ENCODE peak calls at places on chromosomes 6 and 20, in ten cellular contexts. G, F, E, A, H, K, P, V, S and Q are unnamed samples.

GRCh38 chr6:57302477-57302876 is 15.0 kb upstream of the PRIM2 start:
- DNase-seq in P (no peak), G (peak; percentile 82), A (no peak), F (no peak), E (no peak), S (no peak), K (no peak), H (no peak), V (no peak), Q (no peak)

GRCh38 chr6:28251648-28252506 is at the start of gene ZKSCAN4:
- DNase-seq in K (peak; percentile 84), P (peak; percentile 82), F (peak; percentile 66), H (peak; percentile 95), A (no peak), E (peak; percentile 97), S (peak; percentile 84), G (peak; percentile 95), V (peak; percentile 84), Q (no peak)

GRCh38 chr6:144013486-144013909 is 5.4 kb upstream of the PLAGL1 start:
- DNase-seq in G (peak; percentile 83), E (peak; percentile 88), V (peak; percentile 81), K (peak; percentile 65), H (peak; percentile 86), A (no peak), F (peak; percentile 79), S (peak; percentile 87), P (peak; percentile 85), Q (peak; percentile 67)

GRCh38 chr6:14165091-14165490 is 47.5 kb downstream of the CD83 start:
- DNase-seq in G (peak; percentile 68), H (peak; percentile 74), V (no peak), E (peak; percentile 90), S (no peak), A (peak; percentile 31), P (no peak), K (no peak), F (no peak), Q (no peak)

GRCh38 chr6:3325210-3325609 is 66.5 kb downstream of the PSMG4 start:
- DNase-seq in V (no peak), E (peak; percentile 78), K (no peak), G (peak; percentile 31), H (peak; percentile 69), S (no peak), P (peak; percentile 63), F (no peak), A (no peak), Q (no peak)

GRCh38 chr20:56542489-56543020 is 9.5 kb downstream of the FAM209B start:
- DNase-seq in H (no peak), E (no peak), F (no peak), V (no peak), G (no peak), S (no peak), P (no peak), K (no peak), A (no peak), Q (no peak)

GRCh38 chr6:45947807-45948206 is 67.9 kb downstream of the CLIC5 start:
- DNase-seq in G (no peak), S (no peak), E (no peak), P (no peak), F (no peak), A (no peak), H (no peak), V (no peak), K (no peak), Q (no peak)

GRCh38 chr6:38187285-38187684 is 367.8 kb downstream of the ZFAND3 start:
- DNase-seq in G (no peak), A (no peak), F (no peak), S (peak; percentile 28), H (no peak), E (no peak), K (no peak), P (no peak), V (no peak), Q (no peak)

GRCh38 chr6:20444786-20445271 is 43.1 kb downstream of the E2F3 start:
- DNase-seq in H (no peak), V (no peak), A (no peak), S (no peak), P (no peak), K (peak; percentile 23), F (no peak), G (no peak), E (peak; percentile 27), Q (no peak)

GRCh38 chr20:36585410-36586125 is 12.2 kb downstream of the TGIF2 start:
- DNase-seq in G (no peak), V (no peak), K (no peak), H (peak; percentile 39), E (peak; percentile 66), A (no peak), S (no peak), F (no peak), P (no peak), Q (no peak)

GRCh38 chr6:101226677-101227135 is 166.8 kb upstream of the GRIK2 start:
- DNase-seq in G (no peak), K (peak; percentile 9), P (no peak), V (no peak), H (peak; percentile 36), S (no peak), A (peak; percentile 1), F (no peak), E (peak; percentile 9), Q (no peak)

GRCh38 chr6:884570-884969 is 191.6 kb upstream of the EXOC2 start:
- DNase-seq in G (no peak), E (no peak), V (no peak), A (no peak), F (no peak), S (no peak), K (no peak), H (no peak), P (no peak), Q (no peak)

GRCh38 chr6:30136570-30137286 is 788 bp downstream of the TRIM40 start:
- DNase-seq in G (no peak), A (no peak), K (no peak), S (no peak), P (no peak), F (no peak), E (no peak), H (no peak), V (no peak), Q (no peak)

GRCh38 chr20:54560357-54560756 is 85.0 kb downstream of the DOK5 start:
- DNase-seq in S (no peak), K (no peak), P (no peak), A (no peak), E (peak; percentile 58), F (no peak), H (peak; percentile 39), V (no peak), G (no peak), Q (no peak)

GRCh38 chr6:85600713-85601313 is 7.2 kb upstream of the SNX14 start:
- DNase-seq in V (no peak), S (no peak), E (peak; percentile 7), P (peak; percentile 64), K (no peak), H (no peak), G (no peak), F (no peak), A (no peak), Q (no peak)

GRCh38 chr6:41100871-41101287 is 28.1 kb downstream of the NFYA start:
- DNase-seq in G (no peak), S (no peak), V (no peak), P (no peak), A (no peak), H (no peak), F (no peak), E (no peak), K (no peak), Q (no peak)
- TF ChIP-seq CTCF in G (no peak), S (no peak), V (no peak), P (no peak), A (no peak), H (no peak), F (no peak), E (no peak), K (no peak), Q (no peak)

GRCh38 chr6:139253656-139254055 is 38.1 kb downstream of the TXLNB start:
- DNase-seq in V (no peak), G (no peak), K (no peak), E (peak; percentile 77), S (no peak), A (no peak), H (peak; percentile 25), P (no peak), F (no peak), Q (no peak)

GRCh38 chr6:139251377-139252017 is 40.3 kb downstream of the TXLNB start:
- DNase-seq in S (no peak), K (no peak), G (no peak), V (no peak), F (no peak), P (no peak), A (no peak), H (no peak), E (no peak), Q (no peak)

GRCh38 chr6:139256087-139256486 is 35.7 kb downstream of the TXLNB start:
- DNase-seq in A (peak; percentile 35), G (peak; percentile 92), F (no peak), E (peak; percentile 98), H (peak; percentile 79), P (no peak), S (peak; percentile 79), K (no peak), V (no peak), Q (no peak)

GRCh38 chr6:139252018-139252390 is 39.8 kb downstream of the TXLNB start:
- DNase-seq in A (no peak), F (no peak), K (no peak), H (no peak), P (no peak), E (no peak), G (no peak), V (no peak), S (no peak), Q (no peak)

DNA sequence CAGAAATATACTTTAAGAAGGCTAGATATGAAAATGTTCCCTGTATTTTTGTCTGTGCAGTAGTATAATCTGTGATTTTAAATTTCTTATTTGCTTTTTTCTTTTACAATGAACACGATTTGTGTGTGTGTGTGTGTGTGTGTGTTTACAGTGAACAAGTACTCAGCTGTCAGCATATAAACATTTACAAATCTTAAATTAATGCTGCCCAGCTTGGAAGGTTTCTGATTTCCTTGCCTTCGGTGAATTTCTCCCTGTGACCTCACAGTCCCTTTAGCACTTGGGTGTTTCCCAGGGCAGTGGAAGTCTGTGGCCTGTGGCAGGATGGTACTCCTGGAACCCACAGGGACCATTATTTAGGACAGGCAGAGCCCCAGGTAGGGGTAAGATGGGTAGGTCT is 37.6 kb downstream of the TXLNB start:
- DNase-seq in G (peak; percentile 63), K (no peak), S (no peak), V (no peak), A (no peak), P (no peak), H (no peak), E (no peak), F (no peak), Q (no peak)
- TF ChIP-seq CTCF in G (no peak), K (no peak), S (no peak), V (no peak), A (no peak), P (no peak), H (no peak), E (no peak), F (no peak), Q (no peak)

GRCh38 chr6:52361945-52362442 is at the start of gene PAQR8:
- DNase-seq in F (no peak), K (peak; percentile 79), A (no peak), G (no peak), E (no peak), H (peak; percentile 73), P (peak; percentile 87), S (peak; percentile 83), V (peak; percentile 80), Q (peak; percentile 28)
- TF ChIP-seq CTCF in F (no peak), K (no peak), A (no peak), G (no peak), E (no peak), H (no peak), P (no peak), S (no peak), V (no peak), Q (no peak)

GRCh38 chr6:90497411-90497810 is 89.5 kb downstream of the MAP3K7 start:
- DNase-seq in F (no peak), P (no peak), A (no peak), G (no peak), H (no peak), V (no peak), E (no peak), K (no peak), S (no peak), Q (no peak)
- TF ChIP-seq CTCF in F (no peak), P (no peak), A (peak; percentile 14), G (no peak), H (peak; percentile 4), V (no peak), E (no peak), K (no peak), S (no peak), Q (no peak)